ENCODE peak calls at places on chromosomes 1 and 21, in six cellular contexts. G is prostate gland, V is K562, J is transverse colon, C is sigmoid colon, M is endothelial cell of umbilical vein. Q is an unnamed sample.

GRCh38 chr1:153779781-153780541 is 4.8 kb downstream of the SLC27A3 start:
- DNase-seq in G (no peak), V (peak), J (no peak), C (no peak), M (peak), Q (no peak)

GRCh38 chr1:65255088-65256050 is 54.0 kb upstream of the DNAJC6 start:
- DNase-seq in G (no peak), V (peak), J (no peak), C (no peak), M (peak), Q (peak)

GRCh38 chr21:45416619-45417018 is 11.7 kb downstream of the COL18A1 start:
- DNase-seq in G (no peak), V (no peak), J (no peak), C (peak), M (no peak), Q (no peak)

GRCh38 chr1:87733421-87733820 is 404.7 kb downstream of the LMO4 start:
- DNase-seq in G (no peak), V (no peak), J (no peak), C (no peak), M (no peak), Q (no peak)

GRCh38 chr1:93980320-93980744 is 71.1 kb upstream of the GCLM start:
- DNase-seq in G (no peak), V (peak), J (no peak), C (no peak), M (peak), Q (no peak)

GRCh38 chr1:158112994-158113758 is 67.5 kb upstream of the CD1D start:
- DNase-seq in G (no peak), V (no peak), J (peak), C (no peak), M (peak), Q (no peak)

GRCh38 chr1:10897981-10898728 is 101.7 kb upstream of the CASZ1 start:
- DNase-seq in G (no peak), V (no peak), J (no peak), C (no peak), M (no peak), Q (no peak)

GRCh38 chr21:34280389-34280795 is 83.4 kb upstream of the KCNE2 start:
- DNase-seq in G (no peak), V (peak), J (peak), C (peak), M (no peak), Q (no peak)

GRCh38 chr1:28668956-28669719 is 554 bp downstream of the GMEB1 start:
- DNase-seq in G (peak), V (peak), J (peak), C (peak), M (peak), Q (no peak)

GRCh38 chr1:65691152-65691900 is 101.4 kb upstream of the PDE4B start:
- DNase-seq in G (no peak), V (no peak), J (no peak), C (no peak), M (peak), Q (no peak)

GRCh38 chr21:42031816-42032215 is 21.7 kb upstream of the ZBTB21 start:
- DNase-seq in G (peak), V (no peak), J (no peak), C (no peak), M (no peak), Q (no peak)

GRCh38 chr1:219669042-219669441 is 56.1 kb upstream of the ZC3H11B start:
- DNase-seq in G (no peak), V (no peak), J (no peak), C (no peak), M (no peak), Q (no peak)

GRCh38 chr1:225777058-225777582 is 506 bp upstream of the SRP9 start:
- DNase-seq in G (no peak), V (no peak), J (peak), C (no peak), M (no peak), Q (no peak)

GRCh38 chr21:45378258-45378966 is 26.6 kb upstream of the COL18A1 start:
- DNase-seq in G (no peak), V (no peak), J (no peak), C (peak), M (peak), Q (no peak)

GRCh38 chr1:43552813-43553212 is 22.1 kb downstream of the PTPRF start:
- DNase-seq in G (peak), V (no peak), J (peak), C (peak), M (no peak), Q (no peak)

GRCh38 chr21:37815893-37816292 is 100.4 kb downstream of the KCNJ6 start:
- DNase-seq in G (no peak), V (no peak), J (no peak), C (no peak), M (no peak), Q (no peak)

GRCh38 chr1:32864375-32865019 is 6.2 kb downstream of the FNDC5 start:
- DNase-seq in G (no peak), V (no peak), J (no peak), C (no peak), M (no peak), Q (no peak)

GRCh38 chr1:173666646-173667045 is 3.0 kb downstream of the ANKRD45 start:
- DNase-seq in G (no peak), V (no peak), J (no peak), C (no peak), M (no peak), Q (no peak)

GRCh38 chr1:185308126-185308525 is 8.9 kb downstream of the IVNS1ABP start:
- DNase-seq in G (no peak), V (no peak), J (no peak), C (no peak), M (no peak), Q (no peak)

GRCh38 chr1:155643230-155643629 is 33.2 kb downstream of the MSTO1 start:
- DNase-seq in G (no peak), V (no peak), J (no peak), C (no peak), M (no peak), Q (no peak)

GRCh38 chr21:45897191-45898027 is 84.2 kb upstream of the COL6A1 start:
- DNase-seq in G (no peak), V (no peak), J (no peak), C (no peak), M (no peak), Q (no peak)

GRCh38 chr1:243523766-243524165 is 267.9 kb downstream of the SDCCAG8 start:
- DNase-seq in G (no peak), V (no peak), J (no peak), C (no peak), M (no peak), Q (no peak)

GRCh38 chr1:99737016-99737415 is 29.4 kb downstream of the FRRS1 start:
- DNase-seq in G (no peak), V (peak), J (peak), C (no peak), M (peak), Q (no peak)

GRCh38 chr21:38351961-38352521 is 95.2 kb downstream of the KCNJ15 start:
- DNase-seq in G (no peak), V (no peak), J (no peak), C (no peak), M (peak), Q (no peak)

GRCh38 chr1:36080236-36080635 is 3.7 kb upstream of the TEKT2 start:
- DNase-seq in G (no peak), V (no peak), J (no peak), C (no peak), M (no peak), Q (peak)

GRCh38 chr1:2588661-2589330 is 2.2 kb downstream of the PRXL2B start:
- DNase-seq in G (no peak), V (no peak), J (no peak), C (no peak), M (no peak), Q (no peak)

GRCh38 chr1:59672851-59673574 is 141.7 kb upstream of the HOOK1 start:
- DNase-seq in G (no peak), V (no peak), J (no peak), C (no peak), M (peak), Q (peak)

GRCh38 chr21:42986125-42986783 is 11.9 kb downstream of the PKNOX1 start:
- DNase-seq in G (no peak), V (no peak), J (no peak), C (no peak), M (no peak), Q (no peak)

GRCh38 chr1:171715813-171716251 is 26.0 kb downstream of the VAMP4 start:
- DNase-seq in G (peak), V (peak), J (no peak), C (no peak), M (peak), Q (no peak)

GRCh38 chr21:32538147-32538792 is 47.1 kb downstream of the TCP10L start:
- DNase-seq in G (no peak), V (no peak), J (no peak), C (no peak), M (no peak), Q (no peak)

GRCh38 chr1:97781762-97782337 is 139.0 kb downstream of the DPYD start:
- DNase-seq in G (no peak), V (no peak), J (no peak), C (no peak), M (no peak), Q (no peak)

GRCh38 chr1:36164399-36164798 is 8.4 kb downstream of the MAP7D1 start:
- DNase-seq in G (no peak), V (no peak), J (no peak), C (no peak), M (no peak), Q (no peak)

GRCh38 chr1:163701783-163702182 is 380.0 kb downstream of the NUF2 start:
- DNase-seq in G (no peak), V (no peak), J (no peak), C (no peak), M (no peak), Q (no peak)
- TF ChIP-seq CTCF in G (peak), V (no peak), J (no peak), C (no peak), M (no peak), Q (no peak)

GRCh38 chr1:165832902-165833301 is 5.5 kb downstream of the UCK2 start:
- DNase-seq in G (no peak), V (peak), J (no peak), C (no peak), M (no peak), Q (no peak)
- TF ChIP-seq POLR2AphosphoS5 in G (no peak), V (no peak), J (no peak), C (no peak), M (no peak), Q (no peak)

DNA sequence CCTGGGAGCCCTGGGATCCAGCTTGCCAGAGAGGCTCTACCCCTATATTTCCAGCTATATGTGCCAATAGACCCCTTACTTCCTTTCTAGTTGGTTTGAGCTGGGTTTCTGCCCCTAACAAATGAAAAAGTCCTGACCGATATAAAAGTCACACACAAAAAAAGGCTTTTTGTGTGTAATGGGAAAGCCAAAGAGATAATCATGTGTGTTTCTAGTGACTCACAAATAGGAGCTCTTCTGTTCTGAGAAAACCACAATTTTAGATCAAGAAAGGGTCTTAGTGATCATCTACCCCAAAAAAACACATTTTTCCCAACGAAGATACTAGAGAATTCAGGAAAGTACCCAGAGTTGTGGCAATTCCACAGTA is 23.0 kb upstream of the PLEKHA6 start:
- DNase-seq in G (no peak), V (no peak), J (no peak), C (no peak), M (no peak), Q (no peak)
- TF ChIP-seq POLR2A in G (no peak), V (no peak), J (no peak), C (no peak), M (no peak), Q (no peak)

DNA sequence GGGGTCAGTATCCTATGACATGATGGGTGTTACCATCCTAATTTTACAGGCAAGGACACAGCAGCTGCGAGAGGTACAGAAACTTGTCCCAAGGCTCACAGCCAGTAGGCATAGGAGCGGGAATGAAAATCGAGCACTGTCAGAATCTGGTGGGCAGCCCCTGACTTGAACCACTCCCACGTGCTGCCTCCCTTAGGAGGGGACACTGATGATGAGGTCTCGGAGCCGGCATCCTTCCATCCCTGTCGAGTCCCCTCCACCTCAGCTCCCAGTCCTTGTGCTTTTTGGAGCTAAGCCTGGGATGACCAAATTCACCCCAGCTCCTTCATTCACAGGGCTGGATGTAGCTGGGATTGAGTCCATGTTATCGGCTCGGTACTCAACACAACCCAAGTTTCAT is 49.0 kb downstream of the B3GALT5 start:
- DNase-seq in G (no peak), V (no peak), J (no peak), C (no peak), M (no peak), Q (no peak)
- TF ChIP-seq CTCF in G (no peak), V (no peak), J (no peak), C (no peak), M (no peak), Q (no peak)

DNA sequence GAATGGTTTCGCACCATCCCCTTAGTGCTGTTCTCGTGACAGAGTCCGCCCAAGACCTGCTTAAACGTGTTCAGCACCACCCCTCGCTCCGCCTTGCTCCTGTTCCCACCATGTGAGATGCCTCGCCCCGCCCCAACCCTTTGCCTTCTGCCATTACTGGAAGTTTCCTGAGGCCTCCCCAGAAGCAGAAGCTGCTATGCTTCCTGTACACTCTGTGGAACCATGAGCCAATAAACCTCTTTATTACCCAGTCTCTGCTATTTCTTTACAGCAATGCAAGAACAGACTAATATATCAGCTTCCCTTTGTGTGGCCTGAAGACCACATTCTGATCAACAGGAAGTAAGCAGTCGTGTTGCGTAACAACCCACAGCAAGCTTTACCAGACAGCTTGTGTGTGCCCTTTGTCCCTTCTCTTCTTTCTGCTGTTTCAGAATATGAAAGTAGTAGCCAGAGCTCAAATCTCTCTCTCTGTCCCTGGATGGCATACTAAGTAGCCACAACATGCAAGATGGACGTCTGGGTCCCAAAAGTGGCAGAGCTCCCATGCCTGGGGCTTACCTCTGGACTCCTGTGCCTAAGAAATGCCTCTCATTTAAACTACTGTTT is 14.1 kb downstream of the HENMT1 start:
- DNase-seq in G (peak), V (peak), J (peak), C (peak), M (peak), Q (no peak)
- TF ChIP-seq POLR2AphosphoS5 in G (peak), V (no peak), J (peak), C (peak), M (no peak), Q (peak)

GRCh38 chr1:15975805-15976680 is at the start of gene ZBTB17:
- DNase-seq in G (peak), V (peak), J (peak), C (peak), M (peak), Q (peak)
- TF ChIP-seq POLR2A in G (peak), V (peak), J (peak), C (peak), M (peak), Q (peak)

GRCh38 chr1:224779491-224780020 is 149.9 kb upstream of the DNAH14 start:
- DNase-seq in G (no peak), V (no peak), J (no peak), C (no peak), M (no peak), Q (peak)

GRCh38 chr1:224769987-224770693 is 154.0 kb downstream of the CNIH3 start:
- DNase-seq in G (no peak), V (no peak), J (no peak), C (no peak), M (no peak), Q (peak)

GRCh38 chr1:224768971-224769370 is 152.9 kb downstream of the CNIH3 start:
- DNase-seq in G (no peak), V (no peak), J (no peak), C (no peak), M (no peak), Q (peak)

GRCh38 chr1:224773646-224774045 is 155.8 kb upstream of the DNAH14 start:
- DNase-seq in G (no peak), V (no peak), J (no peak), C (no peak), M (no peak), Q (peak)

DNA sequence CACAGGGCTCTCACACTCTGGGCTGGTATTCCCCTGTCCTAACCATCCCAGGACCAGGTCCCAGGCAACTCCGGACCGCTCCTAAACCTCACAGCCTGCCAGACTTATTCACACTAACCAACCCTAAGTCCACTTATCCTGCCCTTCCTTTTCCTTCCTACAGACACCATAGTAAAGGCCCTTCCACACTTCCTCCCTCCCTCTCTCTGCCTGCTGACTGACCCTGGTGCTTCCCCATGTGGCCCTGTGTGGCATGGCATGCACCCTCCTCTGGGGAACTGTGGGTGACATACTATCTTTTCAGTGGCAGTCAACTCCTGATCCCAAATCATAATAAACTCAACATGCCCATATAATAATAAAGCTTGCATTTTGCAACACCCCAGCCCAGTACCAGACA is 155.1 kb upstream of the DNAH14 start:
- DNase-seq in G (no peak), V (no peak), J (no peak), C (no peak), M (no peak), Q (no peak)
- TF ChIP-seq CTCF in G (no peak), V (peak), J (no peak), C (no peak), M (no peak), Q (no peak)

GRCh38 chr1:26349886-26350244 is 4.1 kb downstream of the CRYBG2 start:
- DNase-seq in G (no peak), V (no peak), J (no peak), C (no peak), M (no peak), Q (no peak)

GRCh38 chr1:26346274-26347033 is 7.5 kb downstream of the CRYBG2 start:
- DNase-seq in G (no peak), V (no peak), J (no peak), C (no peak), M (no peak), Q (no peak)

GRCh38 chr1:26344147-26344920 is 9.6 kb downstream of the CRYBG2 start:
- DNase-seq in G (no peak), V (no peak), J (no peak), C (peak), M (no peak), Q (no peak)

GRCh38 chr1:26349196-26349885 is 4.6 kb downstream of the CRYBG2 start:
- DNase-seq in G (no peak), V (no peak), J (no peak), C (no peak), M (no peak), Q (no peak)

GRCh38 chr1:26345718-26346117 is 8.2 kb downstream of the CRYBG2 start:
- DNase-seq in G (no peak), V (no peak), J (no peak), C (no peak), M (no peak), Q (no peak)
- TF ChIP-seq POLR2AphosphoS5 in G (no peak), V (no peak), J (no peak), C (no peak), M (no peak), Q (no peak)

DNA sequence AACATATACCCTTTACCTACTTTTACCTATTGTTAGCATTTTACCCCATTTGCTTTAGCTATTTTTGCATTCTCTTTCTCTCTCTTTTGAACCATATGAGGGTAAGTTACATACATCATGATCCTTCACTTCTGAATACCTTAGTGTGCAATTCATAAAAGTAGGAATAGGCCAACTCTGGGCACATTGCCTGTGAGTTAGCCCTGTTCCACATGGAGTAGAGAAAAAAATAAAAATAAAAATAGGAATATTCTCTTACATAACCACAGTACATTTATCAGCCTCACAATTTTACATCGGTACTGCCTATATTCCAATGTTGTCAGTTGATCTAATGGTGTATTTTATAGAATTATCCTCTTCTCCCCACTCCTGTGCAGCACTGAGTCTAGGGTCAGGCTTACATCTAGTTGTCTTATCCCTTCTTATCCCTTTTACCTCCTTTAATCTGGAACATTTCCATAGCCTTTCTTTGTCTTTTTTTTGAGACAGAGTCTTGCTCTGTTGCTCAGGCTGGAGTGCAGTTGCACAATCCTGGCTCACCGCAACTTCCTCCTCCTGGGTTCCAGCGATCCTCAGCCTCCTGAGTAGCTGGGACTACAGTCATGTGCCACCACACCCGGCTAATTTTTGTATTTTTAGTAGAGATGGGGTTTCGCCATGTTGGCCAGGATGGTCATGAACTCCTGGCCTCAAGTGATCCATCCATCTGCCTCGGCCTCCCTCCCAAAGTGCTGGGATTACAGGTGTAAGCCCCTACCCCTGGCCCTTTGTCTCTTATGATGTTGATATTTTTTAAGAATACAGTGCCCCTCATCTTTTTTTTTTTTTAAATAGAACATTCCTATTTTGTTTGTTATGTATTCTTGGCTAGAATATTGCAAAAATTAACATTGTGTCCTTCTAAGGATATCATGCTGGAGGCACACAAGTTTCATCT is 11.1 kb upstream of the SLC30A1 start:
- DNase-seq in G (peak), V (peak), J (no peak), C (peak), M (no peak), Q (peak)
- TF ChIP-seq POLR2A in G (no peak), V (no peak), J (no peak), C (no peak), M (no peak), Q (no peak)

GRCh38 chr1:178055779-178056471 is 38.0 kb upstream of the RASAL2 start:
- DNase-seq in G (no peak), V (peak), J (no peak), C (no peak), M (no peak), Q (no peak)
- TF ChIP-seq CTCF in G (no peak), V (no peak), J (no peak), C (no peak), M (no peak), Q (no peak)

Q was measured in esophagus muscularis mucosa.